ENCODE peak calls at places on chromosomes 5 and 9, in eight cellular contexts. One of them, this sample, is unnamed.

GRCh38 chr5:657570-657969 is 35.6 kb downstream of the TPPP start:
- DNase-seq in IMR-90: peak
- DNase-seq in AG10803: peak
- DNase-seq in body of pancreas: no peak
- DNase-seq in dorsolateral prefrontal cortex: no peak
- DNase-seq in tibial artery: no peak
- DNase-seq in GM13977: no peak
- DNase-seq in GM10248: no peak
- DNase-seq in this sample: no peak

GRCh38 chr5:53422539-53422938 is 57.9 kb upstream of the FST start:
- DNase-seq in IMR-90: peak
- DNase-seq in GM10248: no peak
- DNase-seq in dorsolateral prefrontal cortex: no peak
- DNase-seq in AG10803: peak
- DNase-seq in body of pancreas: no peak
- DNase-seq in tibial artery: no peak
- DNase-seq in GM13977: no peak
- DNase-seq in this sample: no peak

GRCh38 chr5:147483961-147484707 is 25.7 kb downstream of the DPYSL3 start:
- DNase-seq in GM13977: no peak
- DNase-seq in dorsolateral prefrontal cortex: no peak
- DNase-seq in GM10248: no peak
- DNase-seq in body of pancreas: peak
- DNase-seq in tibial artery: peak
- DNase-seq in IMR-90: peak
- DNase-seq in AG10803: peak
- DNase-seq in this sample: peak

GRCh38 chr5:1634337-1634661 is 110.5 kb upstream of the LPCAT1 start:
- DNase-seq in body of pancreas: no peak
- DNase-seq in IMR-90: no peak
- DNase-seq in GM10248: no peak
- DNase-seq in tibial artery: no peak
- DNase-seq in GM13977: no peak
- DNase-seq in dorsolateral prefrontal cortex: no peak
- DNase-seq in AG10803: no peak
- DNase-seq in this sample: no peak

GRCh38 chr5:96582343-96582742 is 79.8 kb upstream of the CAST start:
- DNase-seq in IMR-90: peak
- DNase-seq in GM13977: no peak
- DNase-seq in dorsolateral prefrontal cortex: no peak
- DNase-seq in body of pancreas: no peak
- DNase-seq in AG10803: no peak
- DNase-seq in GM10248: no peak
- DNase-seq in tibial artery: no peak
- DNase-seq in this sample: no peak

GRCh38 chr9:79756414-79756813 is 184.6 kb downstream of the TLE4 start:
- DNase-seq in IMR-90: no peak
- DNase-seq in dorsolateral prefrontal cortex: no peak
- DNase-seq in tibial artery: no peak
- DNase-seq in body of pancreas: no peak
- DNase-seq in GM13977: no peak
- DNase-seq in AG10803: no peak
- DNase-seq in GM10248: no peak
- DNase-seq in this sample: no peak

GRCh38 chr5:135214897-135215616 is 181.0 kb upstream of the PITX1 start:
- DNase-seq in IMR-90: peak
- DNase-seq in body of pancreas: peak
- DNase-seq in GM10248: no peak
- DNase-seq in GM13977: no peak
- DNase-seq in AG10803: peak
- DNase-seq in tibial artery: peak
- DNase-seq in dorsolateral prefrontal cortex: no peak
- DNase-seq in this sample: no peak

GRCh38 chr5:132213666-132214065 is 14.0 kb downstream of the P4HA2 start:
- DNase-seq in body of pancreas: no peak
- DNase-seq in AG10803: no peak
- DNase-seq in IMR-90: no peak
- DNase-seq in tibial artery: no peak
- DNase-seq in GM10248: no peak
- DNase-seq in GM13977: no peak
- DNase-seq in dorsolateral prefrontal cortex: no peak
- DNase-seq in this sample: no peak

GRCh38 chr9:91451431-91452270 is 28.0 kb upstream of the NFIL3 start:
- DNase-seq in GM10248: no peak
- DNase-seq in IMR-90: peak
- DNase-seq in tibial artery: no peak
- DNase-seq in GM13977: no peak
- DNase-seq in body of pancreas: no peak
- DNase-seq in dorsolateral prefrontal cortex: no peak
- DNase-seq in AG10803: no peak
- DNase-seq in this sample: no peak

GRCh38 chr9:4211022-4211421 is 88.8 kb downstream of the GLIS3 start:
- DNase-seq in body of pancreas: no peak
- DNase-seq in tibial artery: no peak
- DNase-seq in GM13977: no peak
- DNase-seq in IMR-90: no peak
- DNase-seq in AG10803: no peak
- DNase-seq in GM10248: no peak
- DNase-seq in dorsolateral prefrontal cortex: no peak
- DNase-seq in this sample: no peak

GRCh38 chr9:87713278-87713989 is 12.5 kb upstream of the CTSL start:
- DNase-seq in AG10803: peak
- DNase-seq in body of pancreas: peak
- DNase-seq in GM10248: no peak
- DNase-seq in dorsolateral prefrontal cortex: no peak
- DNase-seq in GM13977: no peak
- DNase-seq in tibial artery: peak
- DNase-seq in IMR-90: peak
- DNase-seq in this sample: peak

GRCh38 chr5:17302138-17302537 is 84.7 kb downstream of the BASP1 start:
- DNase-seq in body of pancreas: no peak
- DNase-seq in GM10248: no peak
- DNase-seq in dorsolateral prefrontal cortex: no peak
- DNase-seq in GM13977: no peak
- DNase-seq in IMR-90: no peak
- DNase-seq in tibial artery: no peak
- DNase-seq in AG10803: no peak
- DNase-seq in this sample: no peak

GRCh38 chr9:22037954-22038690 is 29.0 kb upstream of the CDKN2B start:
- DNase-seq in IMR-90: peak
- DNase-seq in body of pancreas: no peak
- DNase-seq in dorsolateral prefrontal cortex: no peak
- DNase-seq in GM10248: no peak
- DNase-seq in GM13977: no peak
- DNase-seq in AG10803: peak
- DNase-seq in tibial artery: no peak
- DNase-seq in this sample: no peak

GRCh38 chr5:10563132-10563939 is 534 bp upstream of the ANKRD33B start:
- DNase-seq in tibial artery: peak
- DNase-seq in IMR-90: peak
- DNase-seq in AG10803: no peak
- DNase-seq in dorsolateral prefrontal cortex: no peak
- DNase-seq in GM13977: peak
- DNase-seq in body of pancreas: peak
- DNase-seq in GM10248: peak
- DNase-seq in this sample: peak

GRCh38 chr9:26746357-26747072 is 146.1 kb downstream of the CAAP1 start:
- DNase-seq in tibial artery: no peak
- DNase-seq in IMR-90: peak
- DNase-seq in AG10803: no peak
- DNase-seq in GM10248: peak
- DNase-seq in GM13977: peak
- DNase-seq in dorsolateral prefrontal cortex: no peak
- DNase-seq in body of pancreas: no peak
- DNase-seq in this sample: no peak

GRCh38 chr5:31364881-31365636 is 166.8 kb downstream of the DROSHA start:
- DNase-seq in GM10248: no peak
- DNase-seq in dorsolateral prefrontal cortex: no peak
- DNase-seq in GM13977: no peak
- DNase-seq in tibial artery: no peak
- DNase-seq in body of pancreas: no peak
- DNase-seq in AG10803: peak
- DNase-seq in IMR-90: peak
- DNase-seq in this sample: no peak

GRCh38 chr9:83133316-83133715 is 70.4 kb upstream of the RASEF start:
- DNase-seq in tibial artery: no peak
- DNase-seq in AG10803: no peak
- DNase-seq in IMR-90: no peak
- DNase-seq in GM13977: no peak
- DNase-seq in dorsolateral prefrontal cortex: no peak
- DNase-seq in GM10248: no peak
- DNase-seq in body of pancreas: no peak
- DNase-seq in this sample: no peak

GRCh38 chr5:87400305-87400899 is 12.3 kb downstream of the CCNH start:
- DNase-seq in tibial artery: no peak
- DNase-seq in AG10803: peak
- DNase-seq in GM13977: peak
- DNase-seq in IMR-90: peak
- DNase-seq in body of pancreas: no peak
- DNase-seq in dorsolateral prefrontal cortex: no peak
- DNase-seq in GM10248: peak
- DNase-seq in this sample: no peak

GRCh38 chr5:139708877-139709586 is 60.9 kb downstream of the CXXC5 start:
- DNase-seq in IMR-90: peak
- DNase-seq in GM13977: peak
- DNase-seq in body of pancreas: peak
- DNase-seq in AG10803: peak
- DNase-seq in GM10248: peak
- DNase-seq in tibial artery: peak
- DNase-seq in dorsolateral prefrontal cortex: peak
- DNase-seq in this sample: peak

GRCh38 chr5:135222171-135222681 is 176.8 kb downstream of the MACROH2A1 start:
- DNase-seq in GM10248: no peak
- DNase-seq in dorsolateral prefrontal cortex: no peak
- DNase-seq in IMR-90: no peak
- DNase-seq in AG10803: no peak
- DNase-seq in tibial artery: no peak
- DNase-seq in body of pancreas: no peak
- DNase-seq in GM13977: no peak
- DNase-seq in this sample: peak

DNA sequence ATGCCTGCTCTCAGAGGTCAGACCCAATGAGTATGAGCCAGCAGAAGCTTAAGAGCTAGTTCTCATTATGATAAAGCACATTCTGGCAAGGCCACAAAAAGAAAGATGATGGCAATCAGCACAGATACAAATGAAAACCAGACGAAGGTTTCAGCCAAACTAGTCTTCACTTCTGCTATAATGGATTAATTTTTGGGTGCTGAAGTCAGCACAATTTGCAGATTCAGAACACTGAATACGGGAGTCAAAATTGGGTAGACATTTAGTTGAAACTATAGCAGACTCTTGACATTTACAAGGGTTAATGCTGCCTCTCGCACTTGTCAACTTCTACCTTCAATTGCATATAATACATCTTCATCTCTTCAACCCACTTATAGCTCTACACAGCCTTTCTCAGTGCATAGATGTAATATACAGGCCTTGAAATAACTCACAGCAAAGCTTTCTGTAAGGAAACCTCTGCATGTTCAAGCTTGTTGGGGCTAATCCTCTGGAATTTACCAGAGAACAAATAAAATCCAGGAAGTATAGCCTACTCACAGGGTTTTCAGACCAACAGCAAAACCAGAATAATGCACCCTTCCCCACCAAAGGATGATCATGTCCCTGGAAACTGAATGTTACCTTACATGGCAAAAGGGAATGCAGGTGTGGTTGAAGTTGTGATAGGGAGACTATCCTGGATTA is 77.1 kb downstream of the BAAT start:
- DNase-seq in tibial artery: no peak
- DNase-seq in GM13977: no peak
- DNase-seq in IMR-90: no peak
- DNase-seq in AG10803: no peak
- DNase-seq in GM10248: no peak
- DNase-seq in body of pancreas: no peak
- DNase-seq in dorsolateral prefrontal cortex: no peak
- DNase-seq in this sample: no peak
- TF ChIP-seq CTCF in tibial artery: no peak
- TF ChIP-seq CTCF in GM13977: no peak
- TF ChIP-seq CTCF in IMR-90: no peak
- TF ChIP-seq CTCF in AG10803: no peak
- TF ChIP-seq CTCF in GM10248: no peak
- TF ChIP-seq CTCF in body of pancreas: no peak
- TF ChIP-seq CTCF in dorsolateral prefrontal cortex: no peak
- TF ChIP-seq CTCF in this sample: no peak

GRCh38 chr5:3522491-3522890 is 73.1 kb upstream of the IRX1 start:
- DNase-seq in GM13977: no peak
- DNase-seq in body of pancreas: no peak
- DNase-seq in AG10803: no peak
- DNase-seq in IMR-90: no peak
- DNase-seq in GM10248: no peak
- DNase-seq in dorsolateral prefrontal cortex: no peak
- DNase-seq in tibial artery: no peak
- DNase-seq in this sample: no peak

GRCh38 chr5:3512291-3512690 is 83.3 kb upstream of the IRX1 start:
- DNase-seq in body of pancreas: no peak
- DNase-seq in dorsolateral prefrontal cortex: no peak
- DNase-seq in GM10248: no peak
- DNase-seq in IMR-90: no peak
- DNase-seq in tibial artery: no peak
- DNase-seq in GM13977: no peak
- DNase-seq in AG10803: no peak
- DNase-seq in this sample: no peak

GRCh38 chr5:3518576-3518975 is 77.1 kb upstream of the IRX1 start:
- DNase-seq in IMR-90: no peak
- DNase-seq in GM10248: no peak
- DNase-seq in body of pancreas: no peak
- DNase-seq in AG10803: no peak
- DNase-seq in dorsolateral prefrontal cortex: no peak
- DNase-seq in GM13977: no peak
- DNase-seq in tibial artery: no peak
- DNase-seq in this sample: no peak

GRCh38 chr5:3517331-3517730 is 78.3 kb upstream of the IRX1 start:
- DNase-seq in body of pancreas: no peak
- DNase-seq in IMR-90: no peak
- DNase-seq in AG10803: no peak
- DNase-seq in GM10248: no peak
- DNase-seq in dorsolateral prefrontal cortex: no peak
- DNase-seq in tibial artery: no peak
- DNase-seq in GM13977: no peak
- DNase-seq in this sample: no peak

GRCh38 chr5:3518057-3518456 is 77.6 kb upstream of the IRX1 start:
- DNase-seq in body of pancreas: no peak
- DNase-seq in dorsolateral prefrontal cortex: no peak
- DNase-seq in GM13977: no peak
- DNase-seq in IMR-90: no peak
- DNase-seq in GM10248: no peak
- DNase-seq in tibial artery: no peak
- DNase-seq in AG10803: no peak
- DNase-seq in this sample: no peak
- TF ChIP-seq CTCF in body of pancreas: no peak
- TF ChIP-seq CTCF in dorsolateral prefrontal cortex: no peak
- TF ChIP-seq CTCF in GM13977: no peak
- TF ChIP-seq CTCF in IMR-90: no peak
- TF ChIP-seq CTCF in GM10248: no peak
- TF ChIP-seq CTCF in tibial artery: no peak
- TF ChIP-seq CTCF in AG10803: no peak
- TF ChIP-seq CTCF in this sample: no peak

GRCh38 chr5:14753947-14754346 is 89.4 kb downstream of the OTULIN start:
- DNase-seq in tibial artery: no peak
- DNase-seq in GM13977: no peak
- DNase-seq in GM10248: no peak
- DNase-seq in body of pancreas: no peak
- DNase-seq in dorsolateral prefrontal cortex: no peak
- DNase-seq in AG10803: no peak
- DNase-seq in IMR-90: peak
- DNase-seq in this sample: no peak
- TF ChIP-seq CTCF in tibial artery: no peak
- TF ChIP-seq CTCF in GM13977: no peak
- TF ChIP-seq CTCF in GM10248: no peak
- TF ChIP-seq CTCF in body of pancreas: no peak
- TF ChIP-seq CTCF in dorsolateral prefrontal cortex: no peak
- TF ChIP-seq CTCF in AG10803: no peak
- TF ChIP-seq CTCF in IMR-90: no peak
- TF ChIP-seq CTCF in this sample: no peak

GRCh38 chr9:133856798-133857197 is 118.6 kb upstream of the SARDH start:
- DNase-seq in IMR-90: no peak
- DNase-seq in AG10803: no peak
- DNase-seq in GM10248: no peak
- DNase-seq in body of pancreas: no peak
- DNase-seq in GM13977: no peak
- DNase-seq in tibial artery: no peak
- DNase-seq in dorsolateral prefrontal cortex: no peak
- DNase-seq in this sample: no peak
- TF ChIP-seq CTCF in IMR-90: no peak
- TF ChIP-seq CTCF in AG10803: no peak
- TF ChIP-seq CTCF in GM10248: no peak
- TF ChIP-seq CTCF in body of pancreas: no peak
- TF ChIP-seq CTCF in GM13977: no peak
- TF ChIP-seq CTCF in tibial artery: no peak
- TF ChIP-seq CTCF in dorsolateral prefrontal cortex: no peak
- TF ChIP-seq CTCF in this sample: no peak